ENCODE peak calls at places on chromosomes 7 and 10, in four cellular contexts. N is Peyer's patch, C is gastrocnemius medialis, R is left lung. V is an unnamed sample.

GRCh38 chr10:9311702-9312499 is 1257.4 kb downstream of the GATA3 start:
- DNase-seq in C (no peak), N (no peak), R (no peak), V (no peak)

GRCh38 chr7:151308256-151308655 is 33.4 kb upstream of the NUB1 start:
- DNase-seq in R (no peak), N (no peak), C (no peak), V (no peak)

GRCh38 chr10:129440247-129440646 is 26.8 kb upstream of the MGMT start:
- DNase-seq in R (no peak), N (no peak), C (no peak), V (no peak)

GRCh38 chr7:90552521-90552920 is 43.6 kb upstream of the CDK14 start:
- DNase-seq in C (no peak), R (no peak), N (no peak), V (no peak)

GRCh38 chr10:112716924-112717348 is 233.1 kb upstream of the TCF7L2 start:
- DNase-seq in C (no peak), N (peak; percentile 58), R (no peak), V (no peak)

GRCh38 chr10:105252908-105253307 is 611.8 kb downstream of the SORCS3 start:
- DNase-seq in R (no peak), C (no peak), N (no peak), V (no peak)

GRCh38 chr7:96786261-96786997 is 76.8 kb upstream of the SEM1 start:
- DNase-seq in C (no peak), N (no peak), R (no peak), V (peak; percentile 39)

GRCh38 chr10:43045631-43046287 is 31.1 kb upstream of the RET start:
- DNase-seq in R (peak; percentile 18), N (peak; percentile 29), C (peak; percentile 7), V (peak; percentile 63)

GRCh38 chr10:46098379-46098778 is 52.3 kb upstream of the MSMB start:
- DNase-seq in R (no peak), C (no peak), N (no peak), V (no peak)

GRCh38 chr7:91787923-91788322 is 92.6 kb downstream of the MTERF1 start:
- DNase-seq in N (no peak), R (no peak), C (no peak), V (no peak)

GRCh38 chr7:128176696-128177095 is 64.4 kb upstream of the LEP start:
- DNase-seq in C (no peak), R (no peak), N (peak; percentile 26), V (no peak)

GRCh38 chr7:2354173-2355078 is at the start of gene EIF3B:
- DNase-seq in N (peak; percentile 94), R (peak; percentile 90), C (peak; percentile 87), V (peak; percentile 95)

GRCh38 chr10:14923972-14924371 is 29.9 kb downstream of the DCLRE1C start:
- DNase-seq in N (no peak), R (no peak), C (no peak), V (no peak)

GRCh38 chr7:103075337-103075918 is 488 bp downstream of the ARMC10 start:
- DNase-seq in C (peak; percentile 34), R (peak; percentile 60), N (peak; percentile 74), V (peak; percentile 88)

GRCh38 chr7:122403113-122403512 is 98.6 kb upstream of the FEZF1 start:
- DNase-seq in R (no peak), N (no peak), C (no peak), V (no peak)

GRCh38 chr10:68489919-68490318 is 18.1 kb upstream of the DNA2 start:
- DNase-seq in C (no peak), R (no peak), N (no peak), V (no peak)

GRCh38 chr10:50385610-50386009 is 134.3 kb upstream of the ASAH2 start:
- DNase-seq in C (peak; percentile 59), R (no peak), N (no peak), V (no peak)

GRCh38 chr7:42057331-42057730 is 179.7 kb downstream of the GLI3 start:
- DNase-seq in C (no peak), R (no peak), N (no peak), V (no peak)

GRCh38 chr7:130263130-130263529 is 3.5 kb upstream of the CPA2 start:
- DNase-seq in R (no peak), N (no peak), C (no peak), V (no peak)

GRCh38 chr7:29457565-29457971 is 106.1 kb upstream of the PRR15 start:
- DNase-seq in N (no peak), C (no peak), R (no peak), V (no peak)

GRCh38 chr7:140236626-140237025 is 59.8 kb upstream of the KDM7A start:
- DNase-seq in R (no peak), C (no peak), N (no peak), V (no peak)
- H3K27ac ChIP-seq in R (no peak overlapping the region), C (no peak overlapping the region), N (no peak overlapping the region), V (no peak overlapping the region)

DNA sequence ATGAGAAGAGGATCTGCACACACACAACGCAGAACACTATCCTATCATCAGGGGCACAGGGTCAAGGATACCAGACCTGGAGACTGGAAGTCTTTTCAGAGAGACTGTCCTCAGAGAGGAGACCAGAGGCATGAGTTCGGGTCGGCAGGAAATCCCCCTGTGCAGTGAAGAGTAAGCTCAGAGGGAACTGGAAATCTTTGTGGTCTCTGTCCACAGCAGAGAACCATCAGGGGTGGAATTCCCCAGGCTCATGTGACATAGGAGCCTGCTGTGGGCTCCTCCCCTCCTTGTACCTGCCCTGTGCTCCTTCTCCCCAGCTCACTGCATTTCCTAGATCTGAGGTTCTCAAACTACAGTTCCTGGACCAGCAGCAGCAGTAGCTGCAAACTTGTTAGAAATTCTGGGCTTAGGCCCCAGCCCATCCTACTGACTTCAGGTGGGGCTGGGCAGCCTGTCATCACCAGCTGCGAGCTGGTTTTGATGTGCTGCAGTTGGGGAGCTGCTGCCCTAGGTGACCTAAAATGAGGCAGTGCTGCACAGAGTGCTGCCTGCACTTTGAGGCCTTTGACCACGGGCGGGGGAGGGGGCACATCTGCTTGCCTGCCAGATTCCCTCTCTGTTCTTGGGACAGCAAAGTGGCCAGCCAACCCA is 2.4 kb downstream of the ZMIZ2 start:
- DNase-seq in C (no peak), N (peak; percentile 65), R (no peak), V (no peak)
- H3K4me1 ChIP-seq in C (peaks cover 42% of the 10 kb centered on the region), N (peaks cover 28% of the 10 kb centered on the region), R (peaks cover 57% of the 10 kb centered on the region), V (no peaks in the 10 kb centered on the region)

GRCh38 chr10:77636967-77637473 is 588 bp downstream of the KCNMA1 start:
- DNase-seq in N (no peak), C (no peak), R (no peak), V (peak; percentile 56)
- H3K27ac ChIP-seq in N (peak overlapping the region; percentile 60), C (peak overlapping the region; percentile 77), R (no peak overlapping the region), V (peak overlapping the region; percentile 70)

GRCh38 chr10:29545122-29545521 is 89.6 kb downstream of the SVIL start:
- DNase-seq in C (peak; percentile 27), R (no peak), N (no peak), V (no peak)
- H3K4me1 ChIP-seq in C (peaks cover 87% of the 10 kb centered on the region), R (no peaks in the 10 kb centered on the region), N (peaks cover 13% of the 10 kb centered on the region), V (peaks cover 12% of the 10 kb centered on the region)

GRCh38 chr7:137484326-137484725 is 140.8 kb upstream of the PTN start:
- DNase-seq in N (no peak), R (no peak), C (no peak), V (no peak)
- H3K27ac ChIP-seq in N (no peak overlapping the region), R (no peak overlapping the region), C (no peak overlapping the region), V (no peak overlapping the region)

GRCh38 chr10:34251177-34251576 is 563.9 kb downstream of the PARD3 start:
- DNase-seq in R (no peak), N (no peak), C (no peak), V (no peak)

GRCh38 chr10:34255075-34255474 is 560.0 kb downstream of the PARD3 start:
- DNase-seq in R (no peak), C (no peak), N (no peak), V (no peak)

GRCh38 chr10:34256216-34256615 is 558.9 kb downstream of the PARD3 start:
- DNase-seq in R (no peak), N (no peak), C (no peak), V (no peak)

GRCh38 chr10:34252111-34252510 is 563.0 kb downstream of the PARD3 start:
- DNase-seq in N (no peak), C (no peak), R (peak; percentile 43), V (no peak)

GRCh38 chr10:34254596-34254995 is 560.5 kb downstream of the PARD3 start:
- DNase-seq in R (no peak), C (no peak), N (no peak), V (no peak)
- H3K4me1 ChIP-seq in R (no peaks in the 10 kb centered on the region), C (no peaks in the 10 kb centered on the region), N (no peaks in the 10 kb centered on the region), V (no peaks in the 10 kb centered on the region)

GRCh38 chr10:86971146-86971991 is 3.1 kb downstream of the ADIRF start:
- DNase-seq in C (peak; percentile 85), N (peak; percentile 95), R (peak; percentile 91), V (peak; percentile 93)
- H3K27ac ChIP-seq in C (peak overlapping the region; percentile 98), N (peak overlapping the region; percentile 83), R (peak overlapping the region; percentile 89), V (peak overlapping the region; percentile 92)

V was measured in aorta.